ENCODE peak calls at places on chromosomes 1 and 21, in six cellular contexts. T is erythroblast; P is GM20000; K is stimulated activated CD8-positive, alpha-beta memory T cell treated with anti-CD3 and anti-CD28 coated beads, Interleukin-15, amount 100 ng/mL, for 4 hours; G is H9; N is kidney glomerular epithelial cell. Y is an unnamed sample.

GRCh38 chr1:26618561-26618960 is 77.3 kb upstream of the ARID1A start:
- DNase-seq in T (no peak), P (no peak), K (no peak), G (no peak), N (no peak), Y (no peak)

GRCh38 chr1:17696417-17697301 is 58.5 kb upstream of the ACTL8 start:
- DNase-seq in T (no peak), P (no peak), K (no peak), G (peak), N (peak), Y (no peak)

GRCh38 chr21:46617267-46618051 is 12.6 kb upstream of the S100B start:
- DNase-seq in T (no peak), P (no peak), K (no peak), G (no peak), N (no peak), Y (no peak)

GRCh38 chr1:119184972-119185371 is 44.5 kb upstream of the WARS2 start:
- DNase-seq in T (no peak), P (no peak), K (no peak), G (no peak), N (no peak), Y (no peak)

GRCh38 chr1:200899954-200900867 is 5.5 kb downstream of the INAVA start:
- DNase-seq in T (no peak), P (no peak), K (no peak), G (no peak), N (no peak), Y (no peak)

GRCh38 chr1:7422081-7422480 is 349.0 kb upstream of the VAMP3 start:
- DNase-seq in T (no peak), P (no peak), K (no peak), G (no peak), N (no peak), Y (no peak)

GRCh38 chr1:169214598-169214997 is 108.1 kb downstream of the ATP1B1 start:
- DNase-seq in T (no peak), P (no peak), K (no peak), G (no peak), N (no peak), Y (no peak)

GRCh38 chr1:57424231-57425027 is 569 bp upstream of the DAB1 start:
- DNase-seq in T (peak), P (no peak), K (no peak), G (peak), N (peak), Y (no peak)

GRCh38 chr1:9561429-9561828 is 22.2 kb downstream of the SLC25A33 start:
- DNase-seq in T (peak), P (no peak), K (no peak), G (no peak), N (peak), Y (no peak)

GRCh38 chr1:203085528-203086406 is at the start of gene MYOG:
- DNase-seq in T (no peak), P (no peak), K (no peak), G (peak), N (no peak), Y (no peak)

GRCh38 chr1:25829046-25829445 is 9.3 kb downstream of the MTFR1L start:
- DNase-seq in T (no peak), P (no peak), K (no peak), G (no peak), N (no peak), Y (no peak)